ENCODE peak calls at places on chromosomes 2 and 18, in six cellular contexts. One of them, this sample, is unnamed.

GRCh38 chr2:38260972-38261371 is 116.1 kb downstream of the ATL2 start:
- DNase-seq in stomach: no peak
- DNase-seq in NCI-H82: no peak
- DNase-seq in frontal cortex: no peak
- DNase-seq in MCF 10A: no peak
- DNase-seq in GM23248: no peak
- DNase-seq in this sample: no peak

GRCh38 chr18:48934708-48935432 is 15.9 kb downstream of the SMAD7 start:
- DNase-seq in stomach: peak
- DNase-seq in NCI-H82: no peak
- DNase-seq in frontal cortex: no peak
- DNase-seq in MCF 10A: no peak
- DNase-seq in GM23248: peak
- DNase-seq in this sample: no peak

GRCh38 chr2:144963031-144963430 is 443.1 kb upstream of the ZEB2 start:
- DNase-seq in stomach: no peak
- DNase-seq in NCI-H82: no peak
- DNase-seq in frontal cortex: no peak
- DNase-seq in MCF 10A: no peak
- DNase-seq in GM23248: no peak
- DNase-seq in this sample: no peak

GRCh38 chr2:83615491-83615890 is 843.6 kb downstream of the SUCLG1 start:
- DNase-seq in stomach: no peak
- DNase-seq in NCI-H82: no peak
- DNase-seq in frontal cortex: no peak
- DNase-seq in MCF 10A: no peak
- DNase-seq in GM23248: no peak
- DNase-seq in this sample: no peak

GRCh38 chr2:37456479-37456878 is 112.0 kb downstream of the QPCT start:
- DNase-seq in stomach: no peak
- DNase-seq in NCI-H82: peak
- DNase-seq in frontal cortex: no peak
- DNase-seq in MCF 10A: no peak
- DNase-seq in GM23248: peak
- DNase-seq in this sample: no peak

GRCh38 chr2:237714690-237715458 is 83.7 kb upstream of the RBM44 start:
- DNase-seq in stomach: no peak
- DNase-seq in NCI-H82: no peak
- DNase-seq in frontal cortex: no peak
- DNase-seq in MCF 10A: no peak
- DNase-seq in GM23248: peak
- DNase-seq in this sample: no peak

GRCh38 chr18:49319590-49319989 is 140.9 kb downstream of the DYM start:
- DNase-seq in stomach: no peak
- DNase-seq in NCI-H82: no peak
- DNase-seq in frontal cortex: no peak
- DNase-seq in MCF 10A: no peak
- DNase-seq in GM23248: peak
- DNase-seq in this sample: no peak

GRCh38 chr2:212177724-212178123 is 360.9 kb downstream of the ERBB4 start:
- DNase-seq in stomach: no peak
- DNase-seq in NCI-H82: peak
- DNase-seq in frontal cortex: no peak
- DNase-seq in MCF 10A: no peak
- DNase-seq in GM23248: peak
- DNase-seq in this sample: no peak

GRCh38 chr2:47165001-47165555 is 10.0 kb upstream of the STPG4 start:
- DNase-seq in stomach: no peak
- DNase-seq in NCI-H82: no peak
- DNase-seq in frontal cortex: no peak
- DNase-seq in MCF 10A: no peak
- DNase-seq in GM23248: peak
- DNase-seq in this sample: no peak

GRCh38 chr2:7272180-7272579 is 355.0 kb downstream of the RNF144A start:
- DNase-seq in stomach: no peak
- DNase-seq in NCI-H82: no peak
- DNase-seq in frontal cortex: no peak
- DNase-seq in MCF 10A: peak
- DNase-seq in GM23248: peak
- DNase-seq in this sample: no peak

GRCh38 chr2:144834954-144835633 is 315.2 kb upstream of the ZEB2 start:
- DNase-seq in stomach: no peak
- DNase-seq in NCI-H82: peak
- DNase-seq in frontal cortex: peak
- DNase-seq in MCF 10A: peak
- DNase-seq in GM23248: peak
- DNase-seq in this sample: no peak

GRCh38 chr2:164869420-164869772 is 27.8 kb upstream of the COBLL1 start:
- DNase-seq in stomach: no peak
- DNase-seq in NCI-H82: no peak
- DNase-seq in frontal cortex: no peak
- DNase-seq in MCF 10A: no peak
- DNase-seq in GM23248: no peak
- DNase-seq in this sample: no peak

GRCh38 chr2:47313141-47313691 is 89.7 kb upstream of the MSH2 start:
- DNase-seq in stomach: peak
- DNase-seq in NCI-H82: peak
- DNase-seq in frontal cortex: no peak
- DNase-seq in MCF 10A: peak
- DNase-seq in GM23248: no peak
- DNase-seq in this sample: no peak

GRCh38 chr2:121955313-121956211 is 200.1 kb downstream of the TSN start:
- DNase-seq in stomach: no peak
- DNase-seq in NCI-H82: peak
- DNase-seq in frontal cortex: no peak
- DNase-seq in MCF 10A: peak
- DNase-seq in GM23248: no peak
- DNase-seq in this sample: peak

GRCh38 chr2:196170681-196171247 is 614 bp downstream of the STK17B start:
- DNase-seq in stomach: peak
- DNase-seq in NCI-H82: peak
- DNase-seq in frontal cortex: no peak
- DNase-seq in MCF 10A: peak
- DNase-seq in GM23248: peak
- DNase-seq in this sample: no peak

GRCh38 chr2:27378096-27378808 is 2.3 kb downstream of the ZNF513 start:
- DNase-seq in stomach: no peak
- DNase-seq in NCI-H82: peak
- DNase-seq in frontal cortex: no peak
- DNase-seq in MCF 10A: peak
- DNase-seq in GM23248: peak
- DNase-seq in this sample: peak

GRCh38 chr2:85468704-85469349 is 50.3 kb downstream of the SH2D6 start:
- DNase-seq in stomach: peak
- DNase-seq in NCI-H82: peak
- DNase-seq in frontal cortex: no peak
- DNase-seq in MCF 10A: peak
- DNase-seq in GM23248: peak
- DNase-seq in this sample: no peak

GRCh38 chr18:5512191-5512590 is 31.6 kb downstream of the EPB41L3 start:
- DNase-seq in stomach: no peak
- DNase-seq in NCI-H82: no peak
- DNase-seq in frontal cortex: no peak
- DNase-seq in MCF 10A: no peak
- DNase-seq in GM23248: no peak
- DNase-seq in this sample: no peak

GRCh38 chr2:72924353-72925240 is 7.3 kb downstream of the EMX1 start:
- DNase-seq in stomach: peak
- DNase-seq in NCI-H82: peak
- DNase-seq in frontal cortex: no peak
- DNase-seq in MCF 10A: no peak
- DNase-seq in GM23248: peak
- DNase-seq in this sample: peak

GRCh38 chr2:199833525-199833924 is 17.5 kb downstream of the FTCDNL1 start:
- DNase-seq in stomach: no peak
- DNase-seq in NCI-H82: no peak
- DNase-seq in frontal cortex: no peak
- DNase-seq in MCF 10A: no peak
- DNase-seq in GM23248: no peak
- DNase-seq in this sample: no peak

GRCh38 chr2:183927367-183928355 is 670.7 kb upstream of the ZNF804A start:
- DNase-seq in stomach: no peak
- DNase-seq in NCI-H82: no peak
- DNase-seq in frontal cortex: no peak
- DNase-seq in MCF 10A: peak
- DNase-seq in GM23248: peak
- DNase-seq in this sample: no peak

GRCh38 chr2:105329197-105329554 is 359 bp downstream of the TGFBRAP1 start:
- DNase-seq in stomach: no peak
- DNase-seq in NCI-H82: no peak
- DNase-seq in frontal cortex: no peak
- DNase-seq in MCF 10A: peak
- DNase-seq in GM23248: peak
- DNase-seq in this sample: no peak

GRCh38 chr18:48336332-48336731 is 72.9 kb downstream of the ZBTB7C start:
- DNase-seq in stomach: no peak
- DNase-seq in NCI-H82: no peak
- DNase-seq in frontal cortex: no peak
- DNase-seq in MCF 10A: no peak
- DNase-seq in GM23248: peak
- DNase-seq in this sample: no peak

GRCh38 chr2:106839849-106840595 is 45.9 kb downstream of the ST6GAL2 start:
- DNase-seq in stomach: no peak
- DNase-seq in NCI-H82: peak
- DNase-seq in frontal cortex: no peak
- DNase-seq in MCF 10A: no peak
- DNase-seq in GM23248: no peak
- DNase-seq in this sample: peak

GRCh38 chr2:183162362-183162761 is 38.1 kb downstream of the NUP35 start:
- DNase-seq in stomach: no peak
- DNase-seq in NCI-H82: no peak
- DNase-seq in frontal cortex: no peak
- DNase-seq in MCF 10A: peak
- DNase-seq in GM23248: peak
- DNase-seq in this sample: no peak

GRCh38 chr2:16553222-16553621 is 112.4 kb downstream of the CYRIA start:
- DNase-seq in stomach: peak
- DNase-seq in NCI-H82: peak
- DNase-seq in frontal cortex: no peak
- DNase-seq in MCF 10A: peak
- DNase-seq in GM23248: peak
- DNase-seq in this sample: peak

GRCh38 chr2:168350380-168350779 is 103.0 kb upstream of the STK39 start:
- DNase-seq in stomach: peak
- DNase-seq in NCI-H82: peak
- DNase-seq in frontal cortex: no peak
- DNase-seq in MCF 10A: no peak
- DNase-seq in GM23248: no peak
- DNase-seq in this sample: no peak

This sample was measured in WERI-Rb-1.